ENCODE peak calls at places on chromosomes 4 and X, in four cellular contexts. F is brain microvascular endothelial cell, M is dorsolateral prefrontal cortex, P is adrenal gland. E is an unnamed sample. For H3K27me3, the result is how much of the 10 kb centered on the place peaks cover.

GRCh38 chr4:94436512-94436911 is 15.2 kb upstream of the PDLIM5 start:
- DNase-seq in P (no peak), M (no peak), F (no peak), E (no peak)

GRCh38 chrX:109294097-109294815 is 187.6 kb downstream of the GUCY2F start:
- DNase-seq in F (peak), P (no peak), M (no peak), E (no peak)

GRCh38 chr4:73308286-73308685 is 49.7 kb upstream of the ANKRD17 start:
- DNase-seq in P (no peak), M (no peak), F (peak), E (no peak)

GRCh38 chr4:117137143-117137542 is 51.8 kb upstream of the TRAM1L1 start:
- DNase-seq in M (no peak), P (no peak), F (peak), E (peak)

GRCh38 chrX:153779891-153780677 is 757 bp upstream of the SRPK3 start:
- DNase-seq in M (no peak), P (no peak), F (no peak), E (no peak)

GRCh38 chrX:19956923-19957322 is 33.9 kb downstream of the BCLAF3 start:
- DNase-seq in P (no peak), F (no peak), M (no peak), E (no peak)

GRCh38 chr4:26015133-26015651 is 101.2 kb downstream of the SMIM20 start:
- DNase-seq in F (peak), P (peak), M (peak), E (no peak)

GRCh38 chr4:125368161-125368560 is 53.4 kb downstream of the FAT4 start:
- DNase-seq in F (no peak), M (no peak), P (no peak), E (no peak)

GRCh38 chr4:47856713-47857112 is 18.8 kb upstream of the CORIN start:
- DNase-seq in P (no peak), M (no peak), F (no peak), E (no peak)

GRCh38 chr4:47862297-47862696 is 24.4 kb upstream of the CORIN start:
- DNase-seq in F (peak), P (no peak), M (no peak), E (no peak)

GRCh38 chr4:47858012-47858411 is 20.1 kb upstream of the CORIN start:
- DNase-seq in F (no peak), P (no peak), M (no peak), E (no peak)

GRCh38 chr4:47863486-47863885 is 25.6 kb upstream of the CORIN start:
- DNase-seq in M (no peak), P (no peak), F (peak), E (no peak)

GRCh38 chr4:47860305-47860704 is 22.4 kb upstream of the CORIN start:
- DNase-seq in P (no peak), M (no peak), F (no peak), E (no peak)
- H3K4me3 ChIP-seq in P (no peak), M (no peak), F (no peak), E (no peak)

GRCh38 chrX:107537815-107538214 is 88.4 kb downstream of the FRMPD3 start:
- DNase-seq in F (peak), P (peak), M (no peak), E (no peak)
- TF ChIP-seq CTCF in F (peak), P (peak), M (peak), E (peak)

GRCh38 chr4:183011213-183011907 is 87.7 kb upstream of the WWC2 start:
- DNase-seq in P (no peak), F (no peak), M (no peak), E (no peak)
- H3K27me3 ChIP-seq in P (under half), F (under half), M (under half), E (under half)

DNA sequence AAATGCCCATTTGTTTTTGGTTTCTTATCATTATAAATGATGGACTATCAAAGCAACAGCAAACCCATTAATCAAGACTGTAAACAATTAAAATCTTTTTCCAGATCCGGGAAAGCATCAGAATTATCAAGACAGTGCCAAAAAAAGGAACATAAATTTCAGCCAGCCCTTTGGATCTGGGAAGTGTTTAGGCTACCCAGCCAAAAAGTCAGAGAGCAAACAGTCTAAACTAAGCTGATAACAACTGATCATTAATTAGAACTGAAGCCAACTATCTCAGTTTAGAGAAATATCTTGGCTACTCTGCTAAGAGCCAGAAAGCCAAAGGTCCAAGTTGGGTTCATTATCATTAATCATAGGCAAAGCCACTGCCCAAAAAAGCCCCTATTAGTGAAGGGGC is 37.1 kb upstream of the SHISA3 start:
- DNase-seq in F (no peak), M (no peak), P (no peak), E (no peak)
- H3K4me3 ChIP-seq in F (no peak), M (no peak), P (no peak), E (no peak)

GRCh38 chr4:20760053-20760452 is 59.8 kb downstream of the PACRGL start:
- DNase-seq in M (no peak), P (no peak), F (no peak), E (no peak)
- TF ChIP-seq CTCF in M (no peak), P (no peak), F (peak), E (peak)

GRCh38 chr4:6475492-6476020 is 3.1 kb upstream of the PPP2R2C start:
- DNase-seq in P (peak), F (no peak), M (no peak), E (no peak)

GRCh38 chr4:6476893-6477292 is 4.5 kb upstream of the PPP2R2C start:
- DNase-seq in P (peak), F (no peak), M (no peak), E (no peak)

GRCh38 chr4:6474053-6474568 is 1.7 kb upstream of the PPP2R2C start:
- DNase-seq in F (no peak), P (peak), M (no peak), E (no peak)

GRCh38 chr4:6473264-6474052 is 1.0 kb upstream of the PPP2R2C start:
- DNase-seq in F (no peak), P (peak), M (no peak), E (no peak)

GRCh38 chr4:6474705-6475457 is 2.5 kb upstream of the PPP2R2C start:
- DNase-seq in P (no peak), M (no peak), F (no peak), E (no peak)
- H3K27me3 ChIP-seq in P (under half), M (under half), F (under half), E (under half)

GRCh38 chr4:3799496-3799895 is 33.3 kb downstream of the ADRA2C start:
- DNase-seq in P (no peak), M (no peak), F (no peak), E (no peak)
- H3K4me3 ChIP-seq in P (no peak), M (no peak), F (no peak), E (no peak)

DNA sequence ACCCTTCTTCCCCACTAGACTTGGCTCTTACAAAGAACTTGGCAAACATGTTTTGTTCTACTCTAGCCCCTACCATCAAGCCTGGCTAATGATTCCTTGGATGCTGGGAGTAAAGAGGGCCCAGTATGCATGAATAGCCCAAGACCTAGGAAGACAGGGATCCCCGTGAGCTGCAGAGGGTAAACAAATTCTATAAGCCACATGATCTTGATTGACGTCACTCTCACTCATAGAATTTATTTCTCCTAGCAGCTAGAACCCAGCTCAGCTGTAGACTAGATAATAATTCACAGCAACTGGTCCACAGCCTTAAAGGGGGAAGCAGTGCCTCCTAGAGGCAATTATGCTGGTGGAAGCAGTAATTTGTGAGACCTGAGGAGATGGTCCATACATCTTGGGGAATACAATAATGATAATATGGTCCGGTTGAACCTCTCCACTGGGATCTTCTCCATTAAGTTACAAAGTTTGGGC is 16.1 kb upstream of the USO1 start:
- DNase-seq in F (no peak), P (no peak), M (no peak), E (no peak)
- TF ChIP-seq CTCF in F (peak), P (peak), M (peak), E (peak)

E was measured in kidney epithelial cell.